ENCODE peak calls at places on chromosomes 13 and 19, in four cellular contexts. D, Y, A and W are unnamed samples.
A peak's percentile ranks its signal among the peaks of the same experiment; 100 is the strongest.

GRCh38 chr19:9881720-9882119 is 46.6 kb downstream of the PIN1 start:
- DNase-seq in Y (no peak), A (no peak), D (no peak), W (peak; percentile 13)

GRCh38 chr19:7595466-7596133 is at the start of gene CAMSAP3:
- DNase-seq in Y (peak; percentile 92), A (peak; percentile 64), D (no peak), W (no peak)

GRCh38 chr19:51739466-51740213 is 12.0 kb downstream of the FPR1 start:
- DNase-seq in A (no peak), D (no peak), Y (no peak), W (no peak)

GRCh38 chr13:27619093-27619705 is 1.1 kb downstream of the LNX2 start:
- DNase-seq in Y (no peak), D (no peak), A (peak; percentile 34), W (no peak)

GRCh38 chr19:13022111-13022858 is 27.0 kb downstream of the NFIX start:
- DNase-seq in Y (no peak), D (no peak), A (no peak), W (no peak)

GRCh38 chr13:59304596-59304995 is 859.1 kb downstream of the DIAPH3 start:
- DNase-seq in A (no peak), D (no peak), Y (no peak), W (no peak)

GRCh38 chr13:79258489-79258888 is 147.6 kb downstream of the RBM26 start:
- DNase-seq in D (no peak), Y (no peak), A (no peak), W (no peak)

GRCh38 chr13:24050292-24050711 is 110.2 kb upstream of the SPATA13 start:
- DNase-seq in A (no peak), Y (no peak), D (no peak), W (no peak)

GRCh38 chr13:100673831-100674362 is 698 bp downstream of the TMTC4 start:
- DNase-seq in D (no peak), Y (peak; percentile 29), A (peak; percentile 58), W (peak; percentile 28)

GRCh38 chr13:110394371-110394841 is 87.3 kb downstream of the COL4A2 start:
- DNase-seq in A (no peak), Y (no peak), D (no peak), W (no peak)

GRCh38 chr19:7010722-7011593 is 10.3 kb downstream of the MBD3L2B start:
- DNase-seq in D (no peak), A (no peak), Y (no peak), W (no peak)

GRCh38 chr13:109136873-109137272 is 507.5 kb downstream of the MYO16 start:
- DNase-seq in Y (no peak), D (no peak), A (no peak), W (no peak)

GRCh38 chr13:41064493-41064892 is 3.2 kb downstream of the WBP4 start:
- DNase-seq in A (no peak), Y (no peak), D (no peak), W (no peak)

GRCh38 chr13:102310691-102311432 is 91.0 kb downstream of the FGF14 start:
- DNase-seq in A (no peak), D (no peak), Y (no peak), W (no peak)

GRCh38 chr19:13053761-13054604 is 48.7 kb downstream of the LYL1 start:
- DNase-seq in Y (no peak), A (peak; percentile 97), D (no peak), W (peak; percentile 80)

GRCh38 chr13:112933649-112934048 is 35.4 kb upstream of the MCF2L start:
- DNase-seq in D (no peak), A (no peak), Y (no peak), W (no peak)

GRCh38 chr19:13547102-13547501 is 40.8 kb upstream of the CACNA1A start:
- DNase-seq in Y (no peak), A (no peak), D (no peak), W (no peak)

GRCh38 chr19:19527674-19528625 is 761 bp upstream of the YJEFN3 start:
- DNase-seq in A (no peak), Y (no peak), D (no peak), W (no peak)

GRCh38 chr19:19526581-19527370 is 1.9 kb upstream of the YJEFN3 start:
- DNase-seq in D (no peak), Y (no peak), A (no peak), W (no peak)

GRCh38 chr19:19524053-19524452 is 4.7 kb upstream of the YJEFN3 start:
- DNase-seq in D (no peak), A (no peak), Y (no peak), W (no peak)

GRCh38 chr19:19527371-19527656 is 1.4 kb upstream of the YJEFN3 start:
- DNase-seq in D (no peak), Y (no peak), A (no peak), W (no peak)

GRCh38 chr19:19525611-19526380 is 2.9 kb upstream of the YJEFN3 start:
- DNase-seq in A (no peak), Y (no peak), D (no peak), W (no peak)
- H3K4me1 ChIP-seq in A (no peaks in the 10 kb centered on the region), Y (peaks cover 28% of the 10 kb centered on the region), D (peaks cover 34% of the 10 kb centered on the region), W (no peaks in the 10 kb centered on the region)

GRCh38 chr19:39202998-39203355 is 1.1 kb downstream of the SYCN start:
- DNase-seq in Y (no peak), D (no peak), A (no peak), W (no peak)

GRCh38 chr19:39206122-39206521 is 2.1 kb upstream of the SYCN start:
- DNase-seq in D (no peak), A (no peak), Y (no peak), W (no peak)

GRCh38 chr19:39200818-39201145 is 3.3 kb downstream of the SYCN start:
- DNase-seq in A (no peak), Y (no peak), D (no peak), W (no peak)

GRCh38 chr19:39205449-39205764 is 1.3 kb upstream of the SYCN start:
- DNase-seq in D (no peak), Y (no peak), A (no peak), W (no peak)

GRCh38 chr19:39203372-39204341 is at the start of gene SYCN:
- DNase-seq in A (no peak), D (no peak), Y (no peak), W (no peak)
- TF ChIP-seq ATF3 in A (no peak), D (no peak), Y (no peak), W (no peak)

GRCh38 chr19:53131085-53131484 is 1.6 kb downstream of the ZNF415 start:
- DNase-seq in A (no peak), D (no peak), Y (no peak), W (no peak)
- TF ChIP-seq ZBTB33 in A (no peak), D (no peak), Y (no peak), W (no peak)

GRCh38 chr13:98506343-98507059 is 70.4 kb downstream of the STK24 start:
- DNase-seq in Y (no peak), A (peak; percentile 61), D (no peak), W (no peak)

GRCh38 chr13:98500963-98501421 is 75.9 kb downstream of the STK24 start:
- DNase-seq in A (no peak), Y (no peak), D (peak; percentile 57), W (no peak)

GRCh38 chr13:98504371-98504963 is 72.4 kb downstream of the STK24 start:
- DNase-seq in Y (no peak), A (no peak), D (peak; percentile 56), W (no peak)

GRCh38 chr13:98503175-98504028 is 73.5 kb downstream of the STK24 start:
- DNase-seq in D (no peak), Y (peak; percentile 34), A (no peak), W (no peak)

GRCh38 chr13:98504029-98504351 is 72.9 kb downstream of the STK24 start:
- DNase-seq in A (no peak), Y (no peak), D (no peak), W (no peak)
- H3K4me1 ChIP-seq in A (peaks cover 92% of the 10 kb centered on the region), Y (peaks cover 13% of the 10 kb centered on the region), D (peaks cover 73% of the 10 kb centered on the region), W (peaks cover 26% of the 10 kb centered on the region)

GRCh38 chr19:50723069-50723468 is at the start of gene CLEC11A:
- DNase-seq in D (no peak), Y (no peak), A (no peak), W (no peak)
- TF ChIP-seq ATF3 in D (no peak), Y (no peak), A (no peak), W (no peak)